ENCODE peak calls at places on chromosomes 6 and 20, in eight cellular contexts. E, W, U, Q, N, J, I and X are unnamed samples.

GRCh38 chr20:50101281-50101680 is 11.7 kb downstream of the UBE2V1 start:
- DNase-seq in E (no peak), Q (no peak), I (no peak), U (no peak), N (no peak), J (no peak), W (no peak), X (no peak)

GRCh38 chr20:50260480-50261221 is 70.0 kb downstream of the CEBPB start:
- DNase-seq in Q (no peak), U (no peak), E (no peak), N (no peak), W (no peak), J (no peak), I (no peak), X (no peak)

GRCh38 chr6:41092421-41093140 is 19.8 kb downstream of the NFYA start:
- DNase-seq in Q (no peak), J (peak), I (peak), W (no peak), E (peak), U (no peak), N (no peak), X (peak)

GRCh38 chr20:42430525-42431046 is 759.1 kb downstream of the PTPRT start:
- DNase-seq in I (no peak), U (no peak), E (no peak), J (no peak), Q (no peak), N (no peak), W (no peak), X (no peak)

GRCh38 chr6:147664092-147664491 is 155.6 kb downstream of the SAMD5 start:
- DNase-seq in I (no peak), Q (no peak), N (no peak), J (no peak), W (no peak), U (no peak), E (no peak), X (no peak)

GRCh38 chr6:163529605-163530004 is 115.1 kb downstream of the QKI start:
- DNase-seq in E (peak), J (peak), W (no peak), U (peak), N (no peak), Q (no peak), I (no peak), X (no peak)

GRCh38 chr6:157410088-157410487 is 29.1 kb downstream of the ZDHHC14 start:
- DNase-seq in Q (no peak), E (peak), J (peak), W (no peak), I (no peak), N (no peak), U (no peak), X (no peak)

GRCh38 chr20:32110173-32110704 is 725 bp downstream of the TM9SF4 start:
- DNase-seq in U (no peak), J (no peak), N (no peak), Q (no peak), E (no peak), W (no peak), I (no peak), X (no peak)

GRCh38 chr6:135182120-135182992 is 1.2 kb downstream of the MYB start:
- DNase-seq in J (no peak), N (peak), U (no peak), Q (no peak), I (peak), W (peak), E (peak), X (peak)

GRCh38 chr6:7542878-7543394 is 1.5 kb downstream of the DSP start:
- DNase-seq in W (peak), N (peak), Q (peak), J (peak), I (peak), E (peak), U (no peak), X (peak)

GRCh38 chr6:116060572-116061283 is at the start of gene FRK:
- DNase-seq in U (no peak), N (peak), E (peak), J (peak), W (no peak), Q (no peak), I (no peak), X (no peak)

GRCh38 chr6:2576499-2576898 is 174.2 kb downstream of the MYLK4 start:
- DNase-seq in Q (no peak), E (no peak), J (no peak), N (no peak), I (no peak), U (no peak), W (peak), X (no peak)

GRCh38 chr20:17849901-17850673 is 118.5 kb downstream of the SNX5 start:
- DNase-seq in U (peak), J (peak), Q (peak), E (peak), N (peak), W (no peak), I (no peak), X (no peak)

GRCh38 chr6:158211273-158212055 is 43.3 kb downstream of the GTF2H5 start:
- DNase-seq in Q (no peak), N (no peak), J (peak), E (peak), W (no peak), I (no peak), U (no peak), X (no peak)

GRCh38 chr6:13101409-13101808 is 226.9 kb downstream of the TBC1D7 start:
- DNase-seq in I (no peak), Q (no peak), U (no peak), E (no peak), W (no peak), J (no peak), N (no peak), X (no peak)

DNA sequence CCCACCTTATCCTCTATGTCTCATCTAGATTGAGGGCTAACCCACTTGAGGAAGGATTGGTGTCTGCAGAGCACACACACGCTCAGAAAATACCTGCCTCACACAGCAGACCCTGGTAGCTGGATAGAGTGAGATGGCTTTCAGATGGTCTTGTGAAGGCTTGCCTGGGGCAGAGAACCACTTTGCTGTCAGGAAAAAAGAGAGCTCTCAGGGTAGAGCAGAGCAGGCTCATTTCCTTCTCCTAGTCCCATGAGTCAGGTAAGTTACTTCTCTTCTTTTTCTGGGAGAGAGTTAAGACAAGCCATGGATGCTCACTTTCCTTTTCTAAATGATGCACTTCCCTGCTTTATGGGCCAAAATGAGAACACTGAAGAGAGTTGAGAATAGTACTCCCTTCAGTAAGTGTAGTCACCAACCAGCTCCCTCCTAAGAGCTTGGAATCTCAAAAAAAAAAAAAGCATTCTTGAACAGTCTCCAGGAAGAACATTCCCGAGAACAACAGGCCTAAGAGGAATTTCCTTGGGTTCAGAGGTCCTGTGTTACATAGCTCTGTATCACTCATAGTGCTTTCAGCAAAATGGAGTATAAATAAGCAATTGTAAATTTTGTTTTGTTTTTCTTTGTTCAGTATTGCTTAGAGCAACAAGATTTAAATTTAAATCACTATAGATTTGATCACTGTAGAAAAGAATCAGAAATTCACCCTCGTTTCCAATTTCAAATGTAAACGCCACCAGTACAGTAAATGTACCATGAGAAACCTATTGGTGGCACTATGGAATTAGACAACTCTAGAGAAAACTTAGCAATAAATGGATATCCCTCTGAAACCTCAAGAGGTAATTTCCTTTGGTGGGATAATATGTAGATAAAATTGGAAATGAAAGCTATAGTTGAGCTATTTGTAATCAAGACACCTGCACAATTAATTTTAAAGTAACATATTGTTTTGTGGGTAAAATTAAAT is 530.3 kb downstream of the RFPL4B start:
- DNase-seq in E (peak), N (no peak), Q (no peak), W (no peak), I (no peak), J (peak), U (peak), X (no peak)
- TF ChIP-seq CTCF in E (peak), N (no peak), Q (no peak), W (no peak), I (no peak), J (peak), U (no peak), X (no peak)

GRCh38 chr6:105744815-105745214 is 341.3 kb upstream of the PRDM1 start:
- DNase-seq in J (peak), Q (no peak), I (no peak), W (no peak), E (no peak), U (no peak), N (no peak), X (no peak)
- TF ChIP-seq CTCF in J (no peak), Q (no peak), I (no peak), W (no peak), E (no peak), U (no peak), N (no peak), X (no peak)

DNA sequence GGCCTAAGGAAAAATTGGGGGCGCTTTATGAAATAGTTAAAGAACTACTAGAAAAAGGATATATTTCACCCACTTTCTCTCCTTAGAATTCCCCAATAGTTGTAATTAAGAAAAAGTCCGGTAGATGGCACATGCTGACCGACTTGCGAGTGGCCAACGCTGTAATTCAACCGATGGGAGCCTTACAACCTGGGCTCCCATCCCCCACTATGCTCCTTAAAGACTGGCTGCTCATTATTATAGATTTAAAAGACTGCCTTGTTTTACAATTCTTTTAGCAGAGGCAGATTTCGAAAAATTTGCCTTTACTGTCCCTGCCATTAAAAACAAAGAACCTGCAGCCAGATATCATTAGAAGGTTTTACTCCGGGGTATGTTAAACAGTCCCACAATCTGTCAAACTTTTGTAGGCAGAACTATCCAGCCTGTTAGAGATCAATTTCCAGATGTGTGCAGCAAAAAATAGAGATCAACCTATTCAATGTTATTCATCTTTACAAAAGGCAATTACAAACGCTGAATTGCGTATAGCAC is 58.5 kb upstream of the PRSS16 start:
- DNase-seq in E (peak), Q (peak), I (peak), J (peak), W (peak), N (peak), U (peak), X (peak)
- TF ChIP-seq CTCF in E (peak), Q (peak), I (peak), J (peak), W (peak), N (peak), U (peak), X (peak)

GRCh38 chr6:166473886-166474596 is 91.3 kb upstream of the MPC1 start:
- DNase-seq in E (no peak), U (no peak), J (no peak), Q (no peak), I (no peak), N (no peak), W (no peak), X (no peak)
- TF ChIP-seq CTCF in E (no peak), U (no peak), J (no peak), Q (no peak), I (no peak), N (no peak), W (no peak), X (no peak)

GRCh38 chr6:168197636-168198301 is 118.8 kb upstream of the FRMD1 start:
- DNase-seq in Q (no peak), W (no peak), U (no peak), J (no peak), N (no peak), I (no peak), E (no peak), X (no peak)

GRCh38 chr6:168201799-168202198 is 117.8 kb downstream of the DACT2 start:
- DNase-seq in Q (no peak), N (no peak), J (no peak), U (no peak), I (no peak), E (no peak), W (no peak), X (no peak)

GRCh38 chr6:168200571-168201134 is 118.9 kb downstream of the DACT2 start:
- DNase-seq in J (no peak), W (no peak), I (no peak), N (no peak), U (no peak), E (no peak), Q (no peak), X (no peak)

GRCh38 chr6:168198302-168199180 is 119.5 kb upstream of the FRMD1 start:
- DNase-seq in I (no peak), N (no peak), W (no peak), E (no peak), J (no peak), U (no peak), Q (no peak), X (no peak)

GRCh38 chr6:168201383-168201782 is 118.2 kb downstream of the DACT2 start:
- DNase-seq in Q (no peak), E (no peak), I (no peak), U (no peak), N (no peak), J (no peak), W (no peak), X (no peak)
- TF ChIP-seq CTCF in Q (no peak), E (no peak), I (no peak), U (no peak), N (no peak), J (no peak), W (no peak), X (no peak)